ENCODE peak calls at places on chromosome 22, in ten cellular contexts. F is cardiac muscle cell, Z is foreskin fibroblast, Q is uterus, H is A549, I is endothelial cell, U is AG04449, M is GM20000, B is dorsolateral prefrontal cortex, Y is lower leg skin. O is an unnamed sample.

GRCh38 chr22:39932918-39933649 is 27.1 kb upstream of the TMA7B start:
- DNase-seq in Y (peak; percentile 42), U (no peak), Q (no peak), F (peak; percentile 33), Z (no peak), H (peak; percentile 15), I (peak; percentile 55), B (no peak), M (peak; percentile 57), O (peak; percentile 45)

GRCh38 chr22:38346506-38346905 is 29.3 kb upstream of the CSNK1E start:
- DNase-seq in U (no peak), B (no peak), H (no peak), F (no peak), Y (peak; percentile 75), Z (no peak), Q (peak; percentile 10), M (no peak), I (no peak), O (no peak)

GRCh38 chr22:46092646-46093410 is 57.5 kb upstream of the PPARA start:
- DNase-seq in Y (no peak), Z (no peak), Q (no peak), M (no peak), H (no peak), I (no peak), F (no peak), B (no peak), U (no peak), O (no peak)

GRCh38 chr22:38938221-38938620 is 19.2 kb upstream of the APOBEC3A start:
- DNase-seq in Y (peak; percentile 72), H (no peak), U (no peak), I (no peak), Z (no peak), B (no peak), F (no peak), M (no peak), Q (no peak), O (no peak)

GRCh38 chr22:18968011-18968749 is 32.1 kb upstream of the PRODH start:
- DNase-seq in F (peak; percentile 85), I (peak; percentile 72), Y (no peak), B (no peak), M (no peak), U (no peak), Z (no peak), H (no peak), Q (no peak), O (no peak)

GRCh38 chr22:27213291-27213690 is 555.9 kb downstream of the MIAT start:
- DNase-seq in I (no peak), Q (no peak), M (no peak), Z (no peak), H (no peak), F (no peak), B (no peak), Y (peak; percentile 74), U (no peak), O (no peak)

GRCh38 chr22:46054091-46054877 is 77.3 kb upstream of the WNT7B start:
- DNase-seq in B (peak; percentile 74), F (no peak), H (no peak), U (no peak), I (no peak), Y (peak; percentile 94), M (peak; percentile 66), Z (peak; percentile 76), Q (peak; percentile 85), O (no peak)

GRCh38 chr22:45911601-45912271 is 65.2 kb downstream of the WNT7B start:
- DNase-seq in Q (no peak), F (no peak), I (no peak), Z (no peak), H (peak; percentile 72), B (no peak), M (no peak), U (no peak), Y (peak; percentile 94), O (no peak)

GRCh38 chr22:25942989-25943411 is 201.0 kb downstream of the MYO18B start:
- DNase-seq in B (peak; percentile 76), H (no peak), M (no peak), Y (no peak), U (no peak), F (no peak), Q (no peak), Z (no peak), I (no peak), O (peak; percentile 77)

GRCh38 chr22:47674600-47674999 is 912.1 kb downstream of the TBC1D22A start:
- DNase-seq in H (no peak), F (no peak), Z (no peak), M (no peak), U (no peak), Q (no peak), B (no peak), I (no peak), Y (peak; percentile 66), O (no peak)

GRCh38 chr22:46875089-46875488 is 112.6 kb downstream of the TBC1D22A start:
- DNase-seq in Q (no peak), M (no peak), H (no peak), Z (no peak), U (no peak), F (no peak), I (no peak), Y (peak; percentile 3), B (no peak), O (no peak)

GRCh38 chr22:30827646-30828045 is 133.0 kb downstream of the OSBP2 start:
- DNase-seq in U (no peak), I (no peak), F (no peak), Y (peak; percentile 46), H (no peak), M (peak; percentile 0), Q (no peak), Z (no peak), B (no peak), O (no peak)

DNA sequence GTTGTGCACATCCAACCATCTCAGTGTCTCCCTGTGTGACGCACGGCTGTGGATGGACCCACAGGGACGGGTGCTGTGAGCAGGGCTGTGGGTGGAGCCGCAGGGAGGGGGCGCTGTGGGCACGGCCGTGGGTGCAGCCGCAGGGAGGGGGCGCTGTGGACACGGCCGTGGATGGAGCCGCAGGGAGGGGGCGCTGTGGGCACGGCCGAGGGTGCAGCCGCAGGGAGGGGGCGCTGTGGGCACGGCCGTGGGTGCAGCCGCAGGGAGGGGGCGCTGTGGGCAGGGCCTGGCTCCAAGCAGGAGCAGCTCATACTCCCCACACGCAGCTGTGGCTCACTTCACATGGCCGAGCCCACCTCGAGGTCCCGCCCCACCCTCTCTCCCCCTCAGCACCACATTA is 6.0 kb upstream of the MAPK11 start:
- DNase-seq in Q (peak; percentile 53), M (peak; percentile 84), B (peak; percentile 90), I (peak; percentile 52), Y (no peak), Z (no peak), F (peak; percentile 29), U (no peak), H (no peak), O (peak; percentile 70)
- TF ChIP-seq CTCF in Q (peak; percentile 19), M (peak; percentile 72), B (peak; percentile 68), I (peak; percentile 85), Y (no peak), Z (peak; percentile 53), F (peak; percentile 44), U (peak; percentile 74), H (peak; percentile 60), O (peak; percentile 64)

DNA sequence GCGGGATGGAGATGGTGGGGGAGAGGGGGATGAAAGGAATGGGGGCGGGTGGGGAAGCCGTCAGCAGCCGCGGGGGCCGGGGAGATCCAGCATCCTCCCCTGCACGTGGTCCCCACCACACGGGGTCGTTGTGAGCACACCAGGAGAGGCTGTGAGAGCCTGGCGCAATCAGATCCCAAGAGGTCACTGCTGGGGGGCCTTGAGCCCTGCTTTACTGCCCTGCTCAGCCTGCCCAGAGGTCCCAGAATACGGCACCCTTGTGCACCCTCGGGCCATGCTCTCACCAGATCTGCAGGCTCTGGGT is 7.4 kb downstream of the CABP7 start:
- DNase-seq in M (peak; percentile 81), I (peak; percentile 62), Y (no peak), H (peak; percentile 51), Q (peak; percentile 49), U (no peak), Z (peak; percentile 29), F (peak; percentile 37), B (no peak), O (peak; percentile 73)
- TF ChIP-seq CTCF in M (no peak), I (no peak), Y (no peak), H (peak; percentile 36), Q (no peak), U (peak; percentile 69), Z (peak; percentile 22), F (peak; percentile 39), B (peak; percentile 38), O (peak; percentile 20)

GRCh38 chr22:29214232-29214631 is 8.5 kb downstream of the EMID1 start:
- DNase-seq in Q (no peak), Z (no peak), B (no peak), U (no peak), H (no peak), Y (peak; percentile 75), F (no peak), M (no peak), I (no peak), O (peak; percentile 6)
- TF ChIP-seq CTCF in Q (no peak), Z (no peak), B (no peak), U (no peak), H (no peak), Y (no peak), F (no peak), M (no peak), I (no peak), O (peak; percentile 10)

GRCh38 chr22:24707477-24707816 is 67.1 kb downstream of the PIWIL3 start:
- DNase-seq in F (no peak), M (no peak), H (no peak), Q (no peak), I (no peak), U (no peak), Y (no peak), B (no peak), Z (no peak), O (no peak)
- TF ChIP-seq CTCF in F (no peak), M (no peak), H (no peak), Q (no peak), I (no peak), U (no peak), Y (no peak), B (no peak), Z (no peak), O (no peak)